ENCODE peak calls at places on chromosomes 7 and 10, in seven cellular contexts. P is fibroblast of pulmonary artery; A is GM12865; U is AG09309; Y is CD4-positive, CD25-positive, alpha-beta regulatory T cell; D is upper lobe of right lung; K is CD8-positive, alpha-beta memory T cell. I is an unnamed sample.

GRCh38 chr10:31116226-31116625 is 84.6 kb upstream of the ZNF438 start:
- DNase-seq in P (no peak), A (no peak), U (no peak), Y (no peak), D (no peak), K (no peak), I (no peak)

GRCh38 chr7:2237109-2237602 is 4.4 kb upstream of the MAD1L1 start:
- DNase-seq in P (no peak), A (peak), U (no peak), Y (no peak), D (peak), K (no peak), I (no peak)

GRCh38 chr10:35331894-35332640 is 4.2 kb upstream of the CCNY start:
- DNase-seq in P (peak), A (no peak), U (peak), Y (no peak), D (no peak), K (no peak), I (peak)

GRCh38 chr7:107742678-107743566 is 1.0 kb upstream of the CBLL1 start:
- DNase-seq in P (no peak), A (no peak), U (no peak), Y (no peak), D (peak), K (peak), I (no peak)

GRCh38 chr10:23343591-23344225 is 889 bp downstream of the C10orf67 start:
- DNase-seq in P (peak), A (no peak), U (no peak), Y (peak), D (peak), K (peak), I (no peak)

GRCh38 chr10:132687893-132688579 is 97.9 kb downstream of the NKX6-2 start:
- DNase-seq in P (no peak), A (no peak), U (no peak), Y (no peak), D (peak), K (no peak), I (no peak)

GRCh38 chr10:624605-625334 is 64.7 kb downstream of the DIP2C start:
- DNase-seq in P (peak), A (no peak), U (no peak), Y (no peak), D (peak), K (no peak), I (peak)

GRCh38 chr10:50552771-50553535 is 70.8 kb downstream of the SGMS1 start:
- DNase-seq in P (peak), A (peak), U (no peak), Y (peak), D (no peak), K (peak), I (no peak)

GRCh38 chr10:76337641-76338040 is 906.2 kb downstream of the LRMDA start:
- DNase-seq in P (peak), A (no peak), U (peak), Y (no peak), D (no peak), K (no peak), I (no peak)

GRCh38 chr10:114668375-114669080 is 10.5 kb upstream of the ABLIM1 start:
- DNase-seq in P (no peak), A (no peak), U (no peak), Y (no peak), D (no peak), K (no peak), I (no peak)

GRCh38 chr7:49396194-49396593 is 377.2 kb upstream of the VWC2 start:
- DNase-seq in P (no peak), A (no peak), U (no peak), Y (no peak), D (no peak), K (no peak), I (no peak)

GRCh38 chr7:80908360-80908797 is 10.5 kb downstream of the SEMA3C start:
- DNase-seq in P (no peak), A (no peak), U (no peak), Y (no peak), D (no peak), K (no peak), I (no peak)

GRCh38 chr10:93077860-93078337 is 4.2 kb downstream of the CYP26A1 start:
- DNase-seq in P (no peak), A (no peak), U (no peak), Y (no peak), D (no peak), K (no peak), I (no peak)

GRCh38 chr10:23538968-23539367 is 100.1 kb downstream of the OTUD1 start:
- DNase-seq in P (no peak), A (no peak), U (no peak), Y (no peak), D (no peak), K (no peak), I (no peak)

GRCh38 chr10:117536359-117536861 is 6.1 kb upstream of the EMX2 start:
- DNase-seq in P (no peak), A (no peak), U (no peak), Y (no peak), D (no peak), K (no peak), I (no peak)

GRCh38 chr10:48729222-48729621 is 44.5 kb downstream of the WDFY4 start:
- DNase-seq in P (no peak), A (no peak), U (no peak), Y (no peak), D (no peak), K (no peak), I (no peak)

GRCh38 chr7:71785216-71785615 is 626.9 kb downstream of the CALN1 start:
- DNase-seq in P (no peak), A (no peak), U (no peak), Y (no peak), D (no peak), K (no peak), I (no peak)

GRCh38 chr7:29953735-29954347 is 35.8 kb downstream of the SCRN1 start:
- DNase-seq in P (peak), A (no peak), U (peak), Y (no peak), D (no peak), K (no peak), I (no peak)

DNA sequence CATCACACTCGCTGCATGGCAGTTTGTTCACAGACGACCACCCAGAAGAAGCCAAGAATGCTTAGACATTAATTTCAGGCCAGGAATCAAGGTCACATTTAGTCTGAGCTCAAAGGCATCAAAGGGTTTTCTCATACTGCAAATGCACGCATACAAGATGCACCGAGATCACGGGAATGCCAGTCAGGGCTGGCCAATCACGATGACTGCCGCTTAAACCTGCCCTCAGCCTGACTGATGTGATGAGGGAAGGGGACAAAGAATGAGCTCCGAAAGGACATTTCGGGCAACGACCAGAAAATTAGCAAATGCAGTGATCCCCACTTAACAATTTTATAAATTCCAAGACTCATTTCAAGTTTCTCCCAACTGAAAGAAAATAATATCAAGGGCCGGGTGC is 20.2 kb downstream of the CTBP2 start:
- DNase-seq in P (no peak), A (no peak), U (no peak), Y (no peak), D (no peak), K (no peak), I (no peak)
- H3K4me3 ChIP-seq in P (no peak), A (no peak), U (no peak), Y (no peak), D (no peak), K (no peak), I (no peak)

DNA sequence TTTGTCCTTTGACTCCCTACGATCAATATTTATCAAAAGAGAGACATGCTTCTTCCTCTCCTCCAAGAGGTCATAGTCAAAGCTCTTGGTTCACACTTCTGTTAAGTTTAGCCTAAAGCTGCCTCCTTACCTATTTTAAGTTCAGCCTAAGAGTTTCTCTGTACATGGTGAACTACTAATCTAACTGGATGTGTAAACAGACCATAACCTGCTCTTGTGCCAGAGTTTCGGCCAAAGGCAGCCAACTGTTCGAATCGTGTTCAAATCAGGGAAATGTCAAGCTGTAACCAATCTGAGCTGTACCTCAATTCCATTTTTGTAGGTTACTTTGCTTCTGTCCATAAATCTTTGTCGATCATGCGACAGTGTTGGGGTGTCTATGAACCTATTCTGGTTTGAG is 414.8 kb downstream of the PHTF2 start:
- DNase-seq in P (no peak), A (no peak), U (no peak), Y (no peak), D (no peak), K (no peak), I (no peak)
- H3K4me3 ChIP-seq in P (no peak), A (no peak), U (no peak), Y (no peak), D (no peak), K (no peak), I (no peak)

GRCh38 chr7:158975526-158976467 is 119.4 kb downstream of the DYNC2I1 start:
- DNase-seq in P (no peak), A (peak), U (no peak), Y (peak), D (no peak), K (peak), I (peak)

GRCh38 chr7:158979023-158979529 is 122.7 kb downstream of the DYNC2I1 start:
- DNase-seq in P (no peak), A (no peak), U (no peak), Y (no peak), D (no peak), K (no peak), I (no peak)

GRCh38 chr7:158976849-158977593 is 120.7 kb downstream of the DYNC2I1 start:
- DNase-seq in P (peak), A (peak), U (peak), Y (peak), D (peak), K (peak), I (peak)

GRCh38 chr7:158973941-158974785 is 117.8 kb downstream of the DYNC2I1 start:
- DNase-seq in P (no peak), A (no peak), U (no peak), Y (no peak), D (no peak), K (no peak), I (no peak)

GRCh38 chr7:158976468-158976848 is 120.1 kb downstream of the DYNC2I1 start:
- DNase-seq in P (no peak), A (peak), U (no peak), Y (no peak), D (no peak), K (no peak), I (no peak)
- H3K4me3 ChIP-seq in P (peak), A (peak), U (no peak), Y (peak), D (peak), K (peak), I (peak)

DNA sequence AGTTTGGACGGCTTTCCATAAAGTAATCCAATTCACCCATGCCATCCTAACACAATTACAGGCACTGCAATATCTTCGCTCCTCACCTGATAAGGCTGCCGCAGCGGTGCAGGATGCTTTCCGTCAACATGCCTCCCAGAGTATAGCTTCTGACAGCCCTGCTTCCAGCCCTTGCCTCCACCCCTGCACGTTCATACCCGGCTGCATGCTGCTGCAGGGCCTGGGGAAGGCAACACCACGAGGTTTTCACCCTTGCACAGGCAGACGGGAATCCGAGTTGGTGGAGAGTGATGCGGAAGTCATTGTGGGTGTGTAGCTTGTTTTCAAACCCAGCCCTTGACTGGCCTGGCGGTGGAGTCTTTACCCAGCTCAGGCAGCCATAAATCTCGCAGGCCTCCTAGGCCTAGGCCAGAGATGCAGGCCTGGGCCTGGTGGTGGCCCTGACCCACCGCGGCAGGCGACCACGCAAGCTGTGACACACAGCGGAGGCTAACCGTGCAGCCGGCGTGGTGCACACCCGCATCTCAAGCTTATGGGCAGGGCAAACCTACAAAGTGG is 12.7 kb downstream of the EBF3 start:
- DNase-seq in P (peak), A (no peak), U (no peak), Y (no peak), D (no peak), K (no peak), I (no peak)
- H3K4me3 ChIP-seq in P (no peak), A (no peak), U (no peak), Y (no peak), D (no peak), K (no peak), I (no peak)

GRCh38 chr7:45161138-45161537 is 3.5 kb downstream of the RAMP3 start:
- DNase-seq in P (no peak), A (no peak), U (no peak), Y (no peak), D (no peak), K (no peak), I (no peak)

GRCh38 chr7:45162311-45162845 is 4.8 kb downstream of the RAMP3 start:
- DNase-seq in P (no peak), A (no peak), U (no peak), Y (no peak), D (no peak), K (no peak), I (no peak)

GRCh38 chr7:45162943-45163691 is 5.5 kb downstream of the RAMP3 start:
- DNase-seq in P (no peak), A (no peak), U (no peak), Y (no peak), D (no peak), K (no peak), I (no peak)

GRCh38 chr7:45160374-45160773 is 2.8 kb downstream of the RAMP3 start:
- DNase-seq in P (no peak), A (peak), U (no peak), Y (no peak), D (no peak), K (no peak), I (no peak)

GRCh38 chr7:45161842-45162241 is 4.3 kb downstream of the RAMP3 start:
- DNase-seq in P (no peak), A (no peak), U (no peak), Y (no peak), D (no peak), K (no peak), I (no peak)
- H3K4me3 ChIP-seq in P (no peak), A (no peak), U (no peak), Y (no peak), D (no peak), K (no peak), I (no peak)

DNA sequence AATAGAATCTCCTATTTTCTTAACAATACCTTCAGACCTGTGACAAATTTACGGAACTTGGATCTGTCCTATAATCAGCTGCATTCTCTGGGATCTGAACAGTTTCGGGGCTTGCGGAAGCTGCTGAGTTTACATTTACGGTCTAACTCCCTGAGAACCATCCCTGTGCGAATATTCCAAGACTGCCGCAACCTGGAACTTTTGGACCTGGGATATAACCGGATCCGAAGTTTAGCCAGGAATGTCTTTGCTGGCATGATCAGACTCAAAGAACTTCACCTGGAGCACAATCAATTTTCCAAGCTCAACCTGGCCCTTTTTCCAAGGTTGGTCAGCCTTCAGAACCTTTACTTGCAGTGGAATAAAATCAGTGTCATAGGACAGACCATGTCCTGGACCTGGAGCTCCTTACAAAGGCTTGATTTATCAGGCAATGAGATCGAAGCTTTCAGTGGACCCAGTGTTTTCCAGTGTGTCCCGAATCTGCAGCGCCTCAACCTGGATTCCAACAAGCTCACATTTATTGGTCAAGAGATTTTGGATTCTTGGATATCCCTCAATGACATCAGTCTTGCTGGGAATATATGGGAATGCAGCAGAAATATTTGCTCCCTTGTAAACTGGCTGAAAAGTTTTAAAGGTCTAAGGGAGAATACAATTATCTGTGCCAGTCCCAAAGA is 1.6 kb downstream of the LRRTM3 start:
- DNase-seq in P (no peak), A (no peak), U (no peak), Y (no peak), D (no peak), K (no peak), I (no peak)
- H3K4me3 ChIP-seq in P (no peak), A (no peak), U (no peak), Y (no peak), D (no peak), K (no peak), I (peak)

GRCh38 chr7:116686033-116686432 is 14.0 kb downstream of the MET start:
- DNase-seq in P (no peak), A (no peak), U (no peak), Y (no peak), D (no peak), K (no peak), I (no peak)
- H3K4me3 ChIP-seq in P (no peak), A (no peak), U (no peak), Y (no peak), D (no peak), K (no peak), I (no peak)